ENCODE peak calls at places on chromosome 14, in nine cellular contexts. F, A, Z, D, N, B, E, W and Q are unnamed samples.

GRCh38 chr14:87149583-87150354 is 843.2 kb downstream of the GALC start:
- DNase-seq in E (peak), A (no peak), W (no peak), D (no peak), Z (no peak), N (no peak), B (no peak), F (peak), Q (no peak)

GRCh38 chr14:53925201-53925766 is 31.3 kb downstream of the BMP4 start:
- DNase-seq in A (no peak), Z (no peak), E (no peak), N (no peak), W (no peak), D (no peak), B (no peak), F (peak), Q (no peak)

GRCh38 chr14:21003788-21004346 is 4.8 kb downstream of the SLC39A2 start:
- DNase-seq in W (no peak), D (no peak), B (no peak), Z (no peak), N (no peak), A (no peak), F (no peak), E (no peak), Q (no peak)

GRCh38 chr14:89767861-89768268 is 186.7 kb downstream of the EFCAB11 start:
- DNase-seq in A (peak), Z (no peak), F (peak), E (no peak), N (peak), D (peak), B (peak), W (no peak), Q (no peak)

GRCh38 chr14:24058951-24059475 is 7.2 kb downstream of the CARMIL3 start:
- DNase-seq in W (no peak), D (no peak), N (no peak), E (no peak), A (no peak), Z (peak), B (no peak), F (no peak), Q (no peak)

GRCh38 chr14:92846162-92846897 is 52.2 kb downstream of the GOLGA5 start:
- DNase-seq in N (peak), E (no peak), Z (no peak), W (no peak), D (peak), A (peak), B (peak), F (peak), Q (no peak)

GRCh38 chr14:34232790-34233189 is 229.2 kb downstream of the SPTSSA start:
- DNase-seq in F (no peak), W (no peak), N (no peak), E (no peak), D (no peak), A (no peak), B (no peak), Z (no peak), Q (no peak)

GRCh38 chr14:91332448-91333059 is 85.1 kb downstream of the CCDC88C start:
- DNase-seq in F (no peak), E (no peak), N (no peak), D (no peak), W (no peak), Z (no peak), A (no peak), B (peak), Q (peak)

GRCh38 chr14:104873380-104874055 is 8.4 kb downstream of the CEP170B start:
- DNase-seq in N (no peak), F (no peak), B (no peak), A (no peak), Z (no peak), D (no peak), E (no peak), W (no peak), Q (no peak)

GRCh38 chr14:28765907-28766504 is 581 bp upstream of the FOXG1 start:
- DNase-seq in W (peak), D (no peak), A (no peak), F (no peak), N (no peak), Z (no peak), B (no peak), E (no peak), Q (no peak)

GRCh38 chr14:91228112-91229004 is 16.1 kb downstream of the GPR68 start:
- DNase-seq in A (peak), D (peak), Z (no peak), E (no peak), F (peak), W (no peak), N (peak), B (no peak), Q (no peak)

GRCh38 chr14:76937181-76938091 is 91.1 kb downstream of the IRF2BPL start:
- DNase-seq in B (no peak), Z (peak), N (no peak), A (no peak), F (peak), E (no peak), D (no peak), W (peak), Q (peak)

GRCh38 chr14:83556746-83557460 is 1973.0 kb upstream of the FLRT2 start:
- DNase-seq in A (no peak), N (no peak), E (no peak), Z (no peak), D (no peak), W (no peak), B (no peak), F (peak), Q (no peak)

GRCh38 chr14:51458563-51458955 is 193.2 kb upstream of the FRMD6 start:
- DNase-seq in F (peak), W (no peak), D (no peak), N (no peak), A (peak), E (no peak), Z (no peak), B (no peak), Q (no peak)

GRCh38 chr14:79703209-79703608 is 508.1 kb downstream of the DIO2 start:
- DNase-seq in B (no peak), E (no peak), D (no peak), N (no peak), F (no peak), W (no peak), A (no peak), Z (no peak), Q (no peak)

GRCh38 chr14:71751264-71751663 is 181.0 kb upstream of the RGS6 start:
- DNase-seq in N (no peak), W (no peak), F (peak), A (no peak), Z (no peak), D (no peak), B (no peak), E (no peak), Q (no peak)

GRCh38 chr14:54762296-54762695 is 140.3 kb downstream of the GCH1 start:
- DNase-seq in N (no peak), A (peak), W (no peak), B (no peak), Z (no peak), F (no peak), E (no peak), D (no peak), Q (no peak)

GRCh38 chr14:74917200-74917543 is 5.9 kb downstream of the RPS6KL1 start:
- DNase-seq in A (no peak), B (no peak), N (no peak), E (no peak), Z (no peak), F (no peak), W (no peak), D (no peak), Q (no peak)

GRCh38 chr14:69004731-69005431 is 25.8 kb upstream of the ACTN1 start:
- DNase-seq in E (no peak), F (no peak), A (no peak), B (no peak), Z (no peak), W (no peak), D (no peak), N (no peak), Q (no peak)

GRCh38 chr14:105204206-105204930 is 23.3 kb upstream of the NUDT14 start:
- DNase-seq in B (peak), F (no peak), Z (no peak), D (no peak), W (no peak), E (no peak), A (peak), N (no peak), Q (peak)

GRCh38 chr14:55864890-55865655 is 253.1 kb upstream of the PELI2 start:
- DNase-seq in F (no peak), D (no peak), N (no peak), Z (no peak), W (no peak), E (peak), B (no peak), A (no peak), Q (no peak)

GRCh38 chr14:49893309-49894213 is 679 bp downstream of the ARF6 start:
- DNase-seq in Z (no peak), D (peak), A (peak), W (no peak), E (no peak), F (peak), B (no peak), N (peak), Q (peak)

GRCh38 chr14:99732436-99733220 is 48.5 kb downstream of the CYP46A1 start:
- DNase-seq in D (no peak), W (no peak), N (no peak), Z (no peak), B (peak), A (no peak), F (no peak), E (no peak), Q (no peak)

GRCh38 chr14:35687335-35687939 is 121.7 kb downstream of the RALGAPA1 start:
- DNase-seq in Z (no peak), N (peak), D (peak), E (peak), B (no peak), A (peak), F (peak), W (no peak), Q (no peak)

GRCh38 chr14:20798318-20798717 is 4.3 kb downstream of the RNASE1 start:
- DNase-seq in A (no peak), N (no peak), F (no peak), W (no peak), E (no peak), D (no peak), Z (no peak), B (no peak), Q (no peak)

GRCh38 chr14:93318927-93319326 is 13.9 kb downstream of the BTBD7 start:
- DNase-seq in A (no peak), D (no peak), Z (no peak), B (no peak), N (no peak), W (no peak), E (no peak), F (peak), Q (no peak)

GRCh38 chr14:88289996-88290395 is 33.1 kb downstream of the KCNK10 start:
- DNase-seq in D (no peak), B (no peak), W (no peak), N (no peak), Z (no peak), A (no peak), E (no peak), F (no peak), Q (no peak)

GRCh38 chr14:76328457-76329137 is 47.3 kb upstream of the ESRRB start:
- DNase-seq in W (no peak), B (no peak), F (no peak), E (no peak), N (no peak), Z (no peak), A (no peak), D (no peak), Q (no peak)

GRCh38 chr14:94041551-94042346 is 15.6 kb downstream of the OTUB2 start:
- DNase-seq in B (no peak), A (no peak), Z (no peak), E (no peak), N (no peak), W (no peak), F (peak), D (no peak), Q (peak)

GRCh38 chr14:95774265-95775160 is 60.6 kb upstream of the TCL1A start:
- DNase-seq in W (no peak), F (peak), N (peak), D (peak), A (peak), Z (peak), B (peak), E (peak), Q (peak)

GRCh38 chr14:50360851-50361250 is 35.8 kb downstream of the CDKL1 start:
- DNase-seq in F (no peak), Z (no peak), E (no peak), B (no peak), D (no peak), N (no peak), W (no peak), A (no peak), Q (no peak)

GRCh38 chr14:52355016-52355430 is 40.9 kb downstream of the PTGER2 start:
- DNase-seq in N (no peak), A (no peak), F (peak), Z (no peak), E (no peak), D (no peak), W (no peak), B (no peak), Q (no peak)

GRCh38 chr14:53999061-53999488 is 42.5 kb upstream of the BMP4 start:
- DNase-seq in D (no peak), W (no peak), A (no peak), N (no peak), E (no peak), Z (no peak), F (peak), B (no peak), Q (no peak)

GRCh38 chr14:45811155-45811554 is 558.2 kb upstream of the MIS18BP1 start:
- DNase-seq in F (no peak), N (no peak), E (peak), W (no peak), Z (no peak), D (no peak), B (no peak), A (no peak), Q (no peak)

GRCh38 chr14:104969741-104970230 is 8.4 kb downstream of the AHNAK2 start:
- DNase-seq in A (no peak), E (no peak), N (no peak), W (no peak), D (no peak), Z (no peak), B (no peak), F (no peak), Q (no peak)

GRCh38 chr14:101556566-101557320 is 4.6 kb upstream of the DIO3 start:
- DNase-seq in D (no peak), N (no peak), B (no peak), A (no peak), E (no peak), Z (no peak), F (no peak), W (no peak), Q (no peak)